ENCODE peak calls at places on chromosomes 2 and 18, in seven cellular contexts. One of them, this sample, is unnamed.

GRCh38 chr2:146661494-146662096 is 1183.2 kb upstream of the ACVR2A start:
- DNase-seq in GM12878: no peak
- DNase-seq in psoas muscle: no peak
- DNase-seq in body of pancreas: no peak
- DNase-seq in thyroid gland: no peak
- DNase-seq in fibroblast of pulmonary artery: peak
- DNase-seq in AG10803: peak
- DNase-seq in this sample: peak

GRCh38 chr18:60391571-60392226 is 19.1 kb upstream of the MC4R start:
- DNase-seq in GM12878: no peak
- DNase-seq in psoas muscle: no peak
- DNase-seq in fibroblast of pulmonary artery: no peak
- DNase-seq in AG10803: peak
- DNase-seq in thyroid gland: no peak
- DNase-seq in body of pancreas: no peak
- DNase-seq in this sample: no peak

GRCh38 chr18:13291745-13292447 is 73.3 kb downstream of the LDLRAD4 start:
- DNase-seq in AG10803: no peak
- DNase-seq in body of pancreas: no peak
- DNase-seq in fibroblast of pulmonary artery: no peak
- DNase-seq in GM12878: no peak
- DNase-seq in psoas muscle: no peak
- DNase-seq in thyroid gland: no peak
- DNase-seq in this sample: no peak

GRCh38 chr2:194917519-194917918 is 739.5 kb upstream of the SLC39A10 start:
- DNase-seq in fibroblast of pulmonary artery: no peak
- DNase-seq in GM12878: no peak
- DNase-seq in AG10803: no peak
- DNase-seq in psoas muscle: no peak
- DNase-seq in body of pancreas: no peak
- DNase-seq in thyroid gland: no peak
- DNase-seq in this sample: no peak

GRCh38 chr2:144938308-144938709 is 418.4 kb upstream of the ZEB2 start:
- DNase-seq in fibroblast of pulmonary artery: peak
- DNase-seq in GM12878: no peak
- DNase-seq in body of pancreas: no peak
- DNase-seq in psoas muscle: no peak
- DNase-seq in AG10803: peak
- DNase-seq in thyroid gland: no peak
- DNase-seq in this sample: peak

GRCh38 chr18:12742453-12742852 is 39.6 kb downstream of the PSMG2 start:
- DNase-seq in psoas muscle: no peak
- DNase-seq in thyroid gland: no peak
- DNase-seq in fibroblast of pulmonary artery: peak
- DNase-seq in AG10803: peak
- DNase-seq in GM12878: no peak
- DNase-seq in body of pancreas: no peak
- DNase-seq in this sample: peak

GRCh38 chr2:72041638-72042111 is 106.0 kb downstream of the CYP26B1 start:
- DNase-seq in AG10803: no peak
- DNase-seq in fibroblast of pulmonary artery: no peak
- DNase-seq in thyroid gland: no peak
- DNase-seq in body of pancreas: no peak
- DNase-seq in psoas muscle: no peak
- DNase-seq in GM12878: no peak
- DNase-seq in this sample: no peak

GRCh38 chr2:209473930-209474419 is 50.1 kb downstream of the MAP2 start:
- DNase-seq in GM12878: no peak
- DNase-seq in thyroid gland: peak
- DNase-seq in fibroblast of pulmonary artery: peak
- DNase-seq in AG10803: peak
- DNase-seq in body of pancreas: no peak
- DNase-seq in psoas muscle: no peak
- DNase-seq in this sample: peak

GRCh38 chr2:12883911-12884310 is 167.2 kb downstream of the TRIB2 start:
- DNase-seq in AG10803: peak
- DNase-seq in fibroblast of pulmonary artery: peak
- DNase-seq in psoas muscle: no peak
- DNase-seq in thyroid gland: no peak
- DNase-seq in body of pancreas: no peak
- DNase-seq in GM12878: no peak
- DNase-seq in this sample: peak

GRCh38 chr2:234949762-234950434 is 1.9 kb upstream of the SH3BP4 start:
- DNase-seq in GM12878: no peak
- DNase-seq in AG10803: peak
- DNase-seq in psoas muscle: no peak
- DNase-seq in body of pancreas: no peak
- DNase-seq in fibroblast of pulmonary artery: peak
- DNase-seq in thyroid gland: peak
- DNase-seq in this sample: peak

GRCh38 chr18:7155092-7155491 is 37.5 kb upstream of the LAMA1 start:
- DNase-seq in body of pancreas: no peak
- DNase-seq in GM12878: no peak
- DNase-seq in fibroblast of pulmonary artery: no peak
- DNase-seq in thyroid gland: no peak
- DNase-seq in AG10803: no peak
- DNase-seq in psoas muscle: no peak
- DNase-seq in this sample: no peak

GRCh38 chr2:73749314-73749713 is 12.2 kb upstream of the TPRKB start:
- DNase-seq in psoas muscle: no peak
- DNase-seq in fibroblast of pulmonary artery: no peak
- DNase-seq in thyroid gland: no peak
- DNase-seq in GM12878: no peak
- DNase-seq in AG10803: no peak
- DNase-seq in body of pancreas: no peak
- DNase-seq in this sample: no peak

GRCh38 chr2:222861411-222862067 is 703 bp downstream of the ACSL3 start:
- DNase-seq in GM12878: no peak
- DNase-seq in thyroid gland: peak
- DNase-seq in AG10803: no peak
- DNase-seq in fibroblast of pulmonary artery: peak
- DNase-seq in body of pancreas: no peak
- DNase-seq in psoas muscle: peak
- DNase-seq in this sample: no peak
- TF ChIP-seq CTCF in GM12878: no peak
- TF ChIP-seq CTCF in thyroid gland: no peak
- TF ChIP-seq CTCF in AG10803: no peak
- TF ChIP-seq CTCF in fibroblast of pulmonary artery: no peak
- TF ChIP-seq CTCF in body of pancreas: no peak
- TF ChIP-seq CTCF in psoas muscle: no peak
- TF ChIP-seq CTCF in this sample: no peak

GRCh38 chr2:236571161-236571560 is 1.5 kb downstream of the ACKR3 start:
- DNase-seq in psoas muscle: no peak
- DNase-seq in GM12878: no peak
- DNase-seq in fibroblast of pulmonary artery: no peak
- DNase-seq in body of pancreas: no peak
- DNase-seq in thyroid gland: peak
- DNase-seq in AG10803: no peak
- DNase-seq in this sample: no peak
- H3K4me3 ChIP-seq in psoas muscle: peak
- H3K4me3 ChIP-seq in GM12878: peak
- H3K4me3 ChIP-seq in fibroblast of pulmonary artery: no peak
- H3K4me3 ChIP-seq in body of pancreas: peak
- H3K4me3 ChIP-seq in thyroid gland: no peak
- H3K4me3 ChIP-seq in AG10803: peak
- H3K4me3 ChIP-seq in this sample: peak

DNA sequence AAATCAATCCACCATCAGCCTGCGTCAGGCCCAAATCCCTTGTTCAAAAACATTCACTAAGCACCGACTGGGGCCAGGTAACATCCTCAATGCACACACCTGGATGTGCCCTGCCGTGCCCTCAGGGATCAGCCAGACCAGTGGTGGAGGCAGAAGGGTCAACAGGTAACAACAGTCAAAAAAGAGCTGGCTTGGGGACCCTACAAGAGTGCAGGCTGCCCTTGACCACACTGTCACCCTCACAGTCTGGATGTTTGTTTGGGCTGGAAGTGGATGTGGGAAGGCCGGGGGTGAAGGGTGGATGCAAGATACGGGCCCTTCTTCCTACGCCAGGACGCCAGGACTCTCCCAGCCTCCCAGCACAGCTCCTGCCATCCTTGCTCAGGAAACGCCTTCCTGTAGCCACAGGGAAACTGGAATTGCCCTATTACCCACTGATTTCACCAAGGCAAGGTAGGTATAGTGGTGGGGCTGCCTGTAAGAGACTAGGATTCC is 2.7 kb downstream of the BIN1 start:
- DNase-seq in thyroid gland: no peak
- DNase-seq in body of pancreas: no peak
- DNase-seq in AG10803: no peak
- DNase-seq in psoas muscle: peak
- DNase-seq in GM12878: no peak
- DNase-seq in fibroblast of pulmonary artery: no peak
- DNase-seq in this sample: no peak
- TF ChIP-seq CTCF in thyroid gland: no peak
- TF ChIP-seq CTCF in body of pancreas: no peak
- TF ChIP-seq CTCF in AG10803: no peak
- TF ChIP-seq CTCF in psoas muscle: no peak
- TF ChIP-seq CTCF in GM12878: no peak
- TF ChIP-seq CTCF in fibroblast of pulmonary artery: no peak
- TF ChIP-seq CTCF in this sample: no peak

GRCh38 chr2:16625759-16626158 is 39.9 kb downstream of the CYRIA start:
- DNase-seq in GM12878: peak
- DNase-seq in psoas muscle: no peak
- DNase-seq in AG10803: no peak
- DNase-seq in fibroblast of pulmonary artery: no peak
- DNase-seq in body of pancreas: no peak
- DNase-seq in thyroid gland: no peak
- DNase-seq in this sample: no peak

GRCh38 chr2:16625201-16625729 is 40.4 kb downstream of the CYRIA start:
- DNase-seq in fibroblast of pulmonary artery: peak
- DNase-seq in GM12878: no peak
- DNase-seq in thyroid gland: no peak
- DNase-seq in AG10803: no peak
- DNase-seq in body of pancreas: no peak
- DNase-seq in psoas muscle: peak
- DNase-seq in this sample: no peak

GRCh38 chr2:16626997-16627605 is 38.5 kb downstream of the CYRIA start:
- DNase-seq in psoas muscle: no peak
- DNase-seq in body of pancreas: no peak
- DNase-seq in fibroblast of pulmonary artery: no peak
- DNase-seq in thyroid gland: no peak
- DNase-seq in AG10803: no peak
- DNase-seq in GM12878: no peak
- DNase-seq in this sample: no peak

GRCh38 chr2:16628316-16628715 is 37.3 kb downstream of the CYRIA start:
- DNase-seq in GM12878: no peak
- DNase-seq in fibroblast of pulmonary artery: no peak
- DNase-seq in thyroid gland: no peak
- DNase-seq in body of pancreas: no peak
- DNase-seq in AG10803: no peak
- DNase-seq in psoas muscle: no peak
- DNase-seq in this sample: no peak

DNA sequence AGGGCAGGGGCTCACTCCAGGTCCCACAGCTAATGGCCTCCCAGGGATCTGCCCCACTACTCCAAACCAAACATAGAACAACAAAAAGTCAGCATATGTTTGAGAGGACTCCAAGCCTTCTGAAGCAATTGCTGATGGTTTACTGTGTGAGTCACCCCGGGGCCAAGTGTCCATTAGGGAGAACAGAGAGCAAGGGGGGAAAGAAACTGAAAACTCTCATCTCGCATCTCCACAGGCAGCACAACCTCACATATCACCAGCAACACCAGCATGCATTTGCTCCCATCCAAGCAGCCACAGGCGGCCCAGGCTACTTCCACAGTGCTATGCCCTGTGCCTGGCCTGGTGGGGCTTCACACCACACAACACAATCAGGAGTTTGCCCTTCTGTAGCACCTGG is 39.1 kb downstream of the CYRIA start:
- DNase-seq in GM12878: no peak
- DNase-seq in AG10803: peak
- DNase-seq in thyroid gland: peak
- DNase-seq in fibroblast of pulmonary artery: peak
- DNase-seq in body of pancreas: no peak
- DNase-seq in psoas muscle: peak
- DNase-seq in this sample: no peak
- H3K4me3 ChIP-seq in GM12878: no peak
- H3K4me3 ChIP-seq in AG10803: no peak
- H3K4me3 ChIP-seq in thyroid gland: no peak
- H3K4me3 ChIP-seq in fibroblast of pulmonary artery: no peak
- H3K4me3 ChIP-seq in body of pancreas: no peak
- H3K4me3 ChIP-seq in psoas muscle: no peak
- H3K4me3 ChIP-seq in this sample: no peak

DNA sequence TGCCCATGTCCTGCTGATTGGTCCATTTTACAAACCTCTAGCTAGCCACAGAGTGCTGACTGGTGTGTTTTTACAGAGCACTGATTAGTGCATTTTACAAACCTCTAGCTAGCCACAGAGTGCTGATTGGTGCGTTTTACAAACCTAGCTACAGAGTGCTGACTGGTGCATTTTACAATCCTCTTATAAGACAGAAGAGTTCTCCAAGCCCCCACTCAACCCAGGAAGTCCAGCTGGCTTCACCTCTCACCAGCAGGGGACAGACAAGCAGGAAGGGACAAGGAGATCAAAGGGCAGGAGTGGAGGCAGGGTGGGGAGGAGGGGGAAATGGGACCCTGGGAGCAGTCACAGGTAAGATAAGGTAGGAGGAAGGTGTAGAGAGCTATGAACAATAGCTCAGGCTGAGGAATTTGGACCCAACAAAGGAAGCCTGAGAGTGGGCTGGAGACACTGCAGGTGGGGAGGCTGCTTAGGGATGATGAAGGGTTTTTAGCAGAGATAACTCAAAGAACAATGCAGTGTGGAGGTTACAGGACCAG is 37.1 kb downstream of the SH2D6 start:
- DNase-seq in GM12878: no peak
- DNase-seq in thyroid gland: no peak
- DNase-seq in body of pancreas: no peak
- DNase-seq in AG10803: no peak
- DNase-seq in fibroblast of pulmonary artery: no peak
- DNase-seq in psoas muscle: no peak
- DNase-seq in this sample: no peak
- TF ChIP-seq CTCF in GM12878: no peak
- TF ChIP-seq CTCF in thyroid gland: no peak
- TF ChIP-seq CTCF in body of pancreas: no peak
- TF ChIP-seq CTCF in AG10803: no peak
- TF ChIP-seq CTCF in fibroblast of pulmonary artery: no peak
- TF ChIP-seq CTCF in psoas muscle: no peak
- TF ChIP-seq CTCF in this sample: no peak

GRCh38 chr2:98822301-98823164 is 91.6 kb upstream of the MGAT4A start:
- DNase-seq in psoas muscle: peak
- DNase-seq in body of pancreas: peak
- DNase-seq in AG10803: no peak
- DNase-seq in thyroid gland: peak
- DNase-seq in GM12878: no peak
- DNase-seq in fibroblast of pulmonary artery: no peak
- DNase-seq in this sample: no peak
- H3K4me3 ChIP-seq in psoas muscle: peak
- H3K4me3 ChIP-seq in body of pancreas: no peak
- H3K4me3 ChIP-seq in AG10803: no peak
- H3K4me3 ChIP-seq in thyroid gland: no peak
- H3K4me3 ChIP-seq in GM12878: no peak
- H3K4me3 ChIP-seq in fibroblast of pulmonary artery: peak
- H3K4me3 ChIP-seq in this sample: no peak

GRCh38 chr18:80023173-80023572 is 11.1 kb upstream of the RBFA start:
- DNase-seq in body of pancreas: no peak
- DNase-seq in psoas muscle: no peak
- DNase-seq in thyroid gland: no peak
- DNase-seq in AG10803: no peak
- DNase-seq in fibroblast of pulmonary artery: peak
- DNase-seq in GM12878: no peak
- DNase-seq in this sample: no peak
- TF ChIP-seq CTCF in body of pancreas: no peak
- TF ChIP-seq CTCF in psoas muscle: no peak
- TF ChIP-seq CTCF in thyroid gland: no peak
- TF ChIP-seq CTCF in AG10803: peak
- TF ChIP-seq CTCF in fibroblast of pulmonary artery: peak
- TF ChIP-seq CTCF in GM12878: peak
- TF ChIP-seq CTCF in this sample: peak

This sample was measured in fibroblast of the aortic adventitia.